ENCODE peak calls at places on chromosome 5, in four cellular contexts. Q, H, U and E are unnamed samples.

GRCh38 chr5:2066373-2066772 is 183.6 kb upstream of the IRX4 start:
- DNase-seq in Q (no peak), H (no peak), U (no peak), E (no peak)

GRCh38 chr5:137281201-137281600 is 217.9 kb downstream of the SPOCK1 start:
- DNase-seq in Q (no peak), H (no peak), U (no peak), E (no peak)

GRCh38 chr5:138353550-138353893 is 1.0 kb downstream of the KDM3B start:
- DNase-seq in Q (no peak), H (no peak), U (no peak), E (no peak)

GRCh38 chr5:36870399-36871040 is 6.0 kb upstream of the NIPBL start:
- DNase-seq in Q (peak), H (no peak), U (no peak), E (peak)

GRCh38 chr5:147036691-147037245 is 158.2 kb upstream of the PPP2R2B start:
- DNase-seq in Q (no peak), H (no peak), U (no peak), E (no peak)

GRCh38 chr5:34059997-34060396 is 17.0 kb upstream of the C1QTNF3 start:
- DNase-seq in Q (no peak), H (no peak), U (no peak), E (no peak)

GRCh38 chr5:154174091-154174490 is 16.4 kb upstream of the GALNT10 start:
- DNase-seq in Q (no peak), H (no peak), U (no peak), E (no peak)

GRCh38 chr5:168425997-168426863 is 60.0 kb upstream of the RARS1 start:
- DNase-seq in Q (no peak), H (no peak), U (no peak), E (no peak)

GRCh38 chr5:150081541-150082283 is 4.6 kb downstream of the CSF1R start:
- DNase-seq in Q (peak), H (no peak), U (no peak), E (no peak)

GRCh38 chr5:45521067-45521466 is 175.1 kb downstream of the HCN1 start:
- DNase-seq in Q (peak), H (no peak), U (peak), E (peak)